ENCODE peak calls at places on chromosomes 16 and 17, in five cellular contexts. C is cardiac fibroblast, O is GM13976, B is stomach, L is H1. E is an unnamed sample.

GRCh38 chr16:88010343-88010970 is 59.2 kb downstream of the BANP start:
- DNase-seq in L (no peak), B (peak; percentile 16), O (no peak), C (no peak), E (no peak)

GRCh38 chr17:67279115-67279514 is 34.1 kb upstream of the HELZ start:
- DNase-seq in B (no peak), C (no peak), L (no peak), O (no peak), E (no peak)

GRCh38 chr16:89815639-89816348 is 653 bp downstream of the FANCA start:
- DNase-seq in L (no peak), B (no peak), C (no peak), O (peak; percentile 52), E (peak; percentile 60)

GRCh38 chr17:61415374-61416210 is 15.9 kb downstream of the TBX2 start:
- DNase-seq in B (peak; percentile 20), C (peak; percentile 40), L (no peak), O (no peak), E (peak; percentile 21)

GRCh38 chr16:51133691-51134090 is 17.4 kb downstream of the SALL1 start:
- DNase-seq in B (no peak), C (no peak), O (no peak), L (no peak), E (no peak)

GRCh38 chr17:57989011-57989345 is 924 bp upstream of the VEZF1 start:
- DNase-seq in B (peak; percentile 31), O (no peak), C (peak; percentile 47), L (no peak), E (no peak)

GRCh38 chr17:50280068-50280467 is 5.8 kb downstream of the TMEM92 start:
- DNase-seq in O (no peak), B (no peak), C (no peak), L (no peak), E (no peak)

GRCh38 chr17:8413938-8414337 is 16.3 kb upstream of the RNF222 start:
- DNase-seq in O (no peak), C (no peak), L (no peak), B (no peak), E (no peak)

GRCh38 chr16:68411086-68411485 is 37.2 kb downstream of the SMPD3 start:
- DNase-seq in L (no peak), O (no peak), B (no peak), C (no peak), E (no peak)

GRCh38 chr17:21127508-21128077 is 829 bp downstream of the DHRS7B start:
- DNase-seq in C (peak; percentile 16), B (no peak), O (no peak), L (no peak), E (no peak)

GRCh38 chr16:19323596-19323995 is 38.1 kb downstream of the CLEC19A start:
- DNase-seq in C (no peak), O (no peak), B (no peak), L (no peak), E (no peak)

GRCh38 chr17:80426671-80427326 is 11.8 kb downstream of the ENDOV start:
- DNase-seq in C (peak; percentile 63), L (peak; percentile 56), B (peak; percentile 79), O (peak; percentile 97), E (peak; percentile 97)

GRCh38 chr16:2963611-2964415 is at the start of gene KREMEN2:
- DNase-seq in O (peak; percentile 74), B (no peak), C (no peak), L (no peak), E (peak; percentile 75)

GRCh38 chr16:29804455-29805231 is 1.7 kb upstream of the MAZ start:
- DNase-seq in L (no peak), C (peak; percentile 46), O (no peak), B (peak; percentile 39), E (no peak)

GRCh38 chr17:39591958-39592954 is 15.5 kb downstream of the NEUROD2 start:
- DNase-seq in L (no peak), B (peak; percentile 44), C (peak; percentile 53), O (peak; percentile 68), E (no peak)

GRCh38 chr16:62036101-62036806 is at the start of gene CDH8:
- DNase-seq in O (peak; percentile 20), L (no peak), C (peak; percentile 14), B (no peak), E (no peak)

GRCh38 chr17:42281571-42282096 is 5.4 kb upstream of the STAT5B start:
- DNase-seq in C (no peak), O (no peak), B (peak; percentile 24), L (no peak), E (no peak)

GRCh38 chr17:2094891-2095535 is 40.1 kb downstream of the HIC1 start:
- DNase-seq in O (no peak), B (peak; percentile 88), L (no peak), C (peak; percentile 78), E (no peak)

GRCh38 chr16:1790611-1791255 is 2.8 kb downstream of the IGFALS start:
- DNase-seq in L (no peak), O (no peak), C (no peak), B (no peak), E (no peak)

GRCh38 chr16:9125658-9126492 is 34.4 kb downstream of the HAPSTR1 start:
- DNase-seq in C (no peak), L (no peak), O (no peak), B (no peak), E (no peak)

GRCh38 chr17:72602517-72603345 is 481.9 kb downstream of the SOX9 start:
- DNase-seq in B (peak; percentile 47), O (no peak), L (peak; percentile 38), C (peak; percentile 92), E (no peak)

GRCh38 chr17:79833744-79834574 is 5.3 kb downstream of the CBX4 start:
- DNase-seq in C (no peak), L (no peak), O (no peak), B (no peak), E (no peak)

GRCh38 chr16:87461466-87461975 is 31.3 kb downstream of the ZCCHC14 start:
- DNase-seq in O (peak; percentile 76), L (peak; percentile 87), B (peak; percentile 96), C (peak; percentile 47), E (peak; percentile 75)

GRCh38 chr16:3485821-3486505 is 9.3 kb downstream of the C16orf90 start:
- DNase-seq in B (no peak), O (no peak), L (no peak), C (no peak), E (no peak)

GRCh38 chr16:49876716-49877129 is 20.8 kb upstream of the ZNF423 start:
- DNase-seq in B (peak; percentile 68), L (peak; percentile 69), C (peak; percentile 47), O (peak; percentile 85), E (peak; percentile 87)

GRCh38 chr17:50917418-50917743 is 51.2 kb upstream of the TOB1 start:
- DNase-seq in L (no peak), O (peak; percentile 67), C (no peak), B (no peak), E (peak; percentile 70)

GRCh38 chr17:64170286-64170685 is 40.3 kb upstream of the ERN1 start:
- DNase-seq in O (no peak), C (no peak), L (no peak), B (no peak), E (no peak)

GRCh38 chr17:64171041-64171440 is 41.1 kb upstream of the ERN1 start:
- DNase-seq in B (no peak), L (no peak), O (no peak), C (peak; percentile 96), E (no peak)

GRCh38 chr17:64173646-64174045 is 43.7 kb upstream of the ERN1 start:
- DNase-seq in C (no peak), L (no peak), O (no peak), B (no peak), E (no peak)

GRCh38 chr17:64174686-64175456 is 44.9 kb upstream of the ERN1 start:
- DNase-seq in O (no peak), C (peak; percentile 62), L (no peak), B (no peak), E (no peak)

DNA sequence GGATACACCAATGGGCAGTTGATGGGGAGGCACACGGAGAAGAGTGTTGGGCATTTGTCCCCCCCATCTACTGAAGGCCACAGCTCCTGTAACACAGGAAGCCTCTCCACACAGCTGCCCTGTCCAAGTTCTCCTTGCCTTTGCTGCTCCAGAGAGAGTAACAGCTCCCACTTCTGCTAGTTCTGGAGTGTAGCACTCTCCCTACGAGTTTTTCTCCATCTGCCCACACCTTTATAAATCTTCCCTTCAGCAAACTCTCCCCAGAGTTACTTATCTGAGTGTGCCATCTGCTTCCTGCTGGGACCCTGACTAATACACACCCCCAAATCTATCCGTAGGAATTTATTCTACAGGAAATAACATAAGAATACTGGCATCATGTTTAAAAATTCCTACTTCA is 42.6 kb upstream of the ERN1 start:
- DNase-seq in B (no peak), C (peak; percentile 19), L (no peak), O (no peak), E (no peak)
- TF ChIP-seq CTCF in B (no peak), C (no peak), L (no peak), O (no peak), E (no peak)

GRCh38 chr16:73058221-73058615 is 10.3 kb upstream of the ZFHX3 start:
- DNase-seq in L (no peak), B (peak; percentile 62), O (peak; percentile 84), C (peak; percentile 46), E (peak; percentile 89)
- TF ChIP-seq CTCF in L (no peak), B (no peak), O (no peak), C (no peak), E (no peak)

DNA sequence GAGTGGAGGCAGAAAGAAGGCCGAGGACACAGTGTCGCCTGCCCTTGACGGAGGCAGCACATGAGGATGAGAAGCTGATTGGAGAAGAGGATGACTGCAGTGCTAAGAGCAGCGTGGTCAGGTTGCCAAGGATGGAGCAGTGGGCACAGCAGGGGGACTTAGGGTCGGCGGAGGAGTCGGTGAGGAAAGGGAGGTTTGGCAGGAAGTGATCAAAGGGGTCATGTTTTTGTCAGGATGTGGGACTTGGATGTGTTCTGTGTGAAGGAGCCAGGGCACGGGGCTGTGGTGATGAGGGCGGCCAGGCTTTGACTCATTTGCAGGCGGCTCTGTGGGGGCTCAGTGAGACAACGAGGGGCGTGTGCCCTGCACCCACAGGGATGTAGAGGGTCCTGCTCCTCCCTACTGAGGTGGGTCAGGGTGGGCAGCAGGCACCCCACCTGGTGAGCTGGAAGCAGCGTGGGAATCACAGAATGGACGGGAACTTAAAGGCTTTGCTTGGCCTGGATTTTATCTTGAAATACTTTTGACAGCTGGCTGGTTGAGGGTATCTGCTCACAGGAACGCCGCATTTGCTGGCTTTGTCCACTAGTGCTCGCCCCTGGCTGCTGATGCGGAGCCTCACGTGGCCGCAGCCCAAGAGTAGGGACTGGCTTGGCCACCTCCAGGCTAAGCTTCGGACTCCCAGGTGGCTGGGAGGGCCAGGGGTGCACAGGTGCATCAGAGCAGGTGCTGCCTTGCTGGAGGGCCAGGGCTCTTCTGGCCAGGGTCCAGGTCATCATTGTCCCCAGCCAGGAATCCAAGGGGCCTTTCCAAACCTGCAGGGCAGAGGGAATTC is 6.0 kb downstream of the MPG start:
- DNase-seq in C (peak; percentile 54), L (no peak), O (no peak), B (no peak), E (no peak)
- TF ChIP-seq CTCF in C (peak; percentile 3), L (no peak), O (no peak), B (no peak), E (no peak)

DNA sequence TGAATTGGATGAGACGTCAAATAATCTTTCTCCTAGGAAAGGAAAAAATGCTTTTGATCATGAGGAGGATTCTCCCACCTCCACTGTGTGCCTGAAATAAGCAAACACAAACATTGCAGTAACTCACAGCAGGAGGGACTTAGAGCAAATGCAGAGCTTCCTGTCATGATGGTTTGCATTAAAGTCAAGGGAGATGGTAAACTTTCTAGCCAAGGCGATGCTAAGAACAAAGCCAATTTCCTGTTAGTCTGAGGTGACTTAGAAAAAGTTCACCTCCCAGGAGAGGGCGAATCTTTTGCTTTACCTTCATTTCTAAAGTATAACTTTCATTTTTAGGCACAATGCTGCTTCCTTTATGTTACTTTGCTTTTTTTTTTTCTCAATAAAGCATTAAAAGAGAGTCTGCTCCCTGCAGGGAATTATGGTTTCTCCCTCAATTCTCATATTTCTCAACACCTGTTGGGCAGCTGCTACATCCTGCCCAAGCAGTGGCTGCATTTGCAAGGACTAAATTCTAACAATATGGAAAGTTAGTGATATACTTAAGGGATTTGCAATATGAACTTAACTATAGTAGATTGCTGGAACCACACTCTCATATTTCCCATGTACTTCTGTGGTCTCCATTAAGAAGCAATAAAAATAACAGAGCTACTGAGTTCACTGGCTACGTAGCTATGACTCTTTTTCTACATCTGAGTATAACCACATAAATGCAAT is 175.6 kb downstream of the PCTP start:
- DNase-seq in B (no peak), L (no peak), O (no peak), C (no peak), E (no peak)
- TF ChIP-seq CTCF in B (no peak), L (no peak), O (no peak), C (no peak), E (no peak)